ENCODE peak calls at places on chromosomes 16 and 17, in six cellular contexts. U is fibroblast of pulmonary artery; I is CD8-positive, alpha-beta T cell; B is colonic mucosa; N is endodermal cell; X is glutamatergic neuron. F is an unnamed sample.

GRCh38 chr17:66687570-66688284 is 147.2 kb upstream of the CACNG5 start:
- DNase-seq in U (no peak), I (no peak), B (peak; percentile 86), N (no peak), X (no peak), F (no peak)

GRCh38 chr17:75776399-75777242 is 8.0 kb upstream of the UNK start:
- DNase-seq in U (peak; percentile 56), I (no peak), B (no peak), N (peak; percentile 61), X (no peak), F (no peak)

GRCh38 chr16:1150511-1150982 is 2.4 kb upstream of the CACNA1H start:
- DNase-seq in U (no peak), I (no peak), B (no peak), N (peak; percentile 66), X (no peak), F (no peak)

GRCh38 chr16:8677481-8677880 is 3.1 kb downstream of the ABAT start:
- DNase-seq in U (no peak), I (no peak), B (no peak), N (no peak), X (no peak), F (no peak)

GRCh38 chr16:62225675-62226074 is 189.4 kb upstream of the CDH8 start:
- DNase-seq in U (peak; percentile 9), I (no peak), B (peak; percentile 66), N (peak; percentile 96), X (peak; percentile 81), F (no peak)

GRCh38 chr17:82239401-82239925 is 10.6 kb downstream of the SLC16A3 start:
- DNase-seq in U (no peak), I (no peak), B (no peak), N (no peak), X (no peak), F (no peak)

GRCh38 chr17:45262516-45263476 is 902 bp upstream of the SPATA32 start:
- DNase-seq in U (peak; percentile 60), I (no peak), B (no peak), N (no peak), X (no peak), F (no peak)

GRCh38 chr17:42894283-42895184 is 6.1 kb upstream of the G6PC1 start:
- DNase-seq in U (no peak), I (no peak), B (peak; percentile 68), N (peak; percentile 32), X (no peak), F (no peak)

GRCh38 chr17:76726231-76726765 is at the start of gene JMJD6:
- DNase-seq in U (peak; percentile 97), I (peak; percentile 88), B (peak; percentile 99), N (peak; percentile 100), X (peak; percentile 93), F (peak; percentile 87)

GRCh38 chr17:40648326-40648968 is 829 bp upstream of the SMARCE1 start:
- DNase-seq in U (no peak), I (no peak), B (no peak), N (peak; percentile 91), X (peak; percentile 63), F (peak; percentile 25)

GRCh38 chr17:80474231-80474932 is 2.0 kb downstream of the NPTX1 start:
- DNase-seq in U (peak; percentile 28), I (no peak), B (no peak), N (peak; percentile 72), X (no peak), F (no peak)

GRCh38 chr17:64174686-64175456 is 44.9 kb upstream of the ERN1 start:
- DNase-seq in U (peak; percentile 50), I (no peak), B (no peak), N (peak; percentile 36), X (no peak), F (no peak)

GRCh38 chr16:85451646-85452363 is 161.3 kb upstream of the GSE1 start:
- DNase-seq in U (no peak), I (no peak), B (no peak), N (no peak), X (no peak), F (no peak)

GRCh38 chr17:57679356-57679755 is 65.7 kb downstream of the CCDC182 start:
- DNase-seq in U (no peak), I (no peak), B (peak; percentile 9), N (peak; percentile 28), X (no peak), F (no peak)

GRCh38 chr17:42458497-42459255 is at the start of gene ATP6V0A1:
- DNase-seq in U (peak; percentile 85), I (peak; percentile 83), B (peak; percentile 96), N (peak; percentile 99), X (peak; percentile 99), F (peak; percentile 68)

GRCh38 chr17:79066963-79067362 is 7.7 kb upstream of the ENGASE start:
- DNase-seq in U (no peak), I (no peak), B (no peak), N (peak; percentile 40), X (no peak), F (no peak)

GRCh38 chr17:79064026-79064425 is 10.6 kb upstream of the ENGASE start:
- DNase-seq in U (no peak), I (no peak), B (no peak), N (no peak), X (no peak), F (no peak)

GRCh38 chr17:79070266-79070880 is 4.3 kb upstream of the ENGASE start:
- DNase-seq in U (no peak), I (no peak), B (no peak), N (no peak), X (no peak), F (no peak)

GRCh38 chr17:79071161-79071560 is 3.5 kb upstream of the ENGASE start:
- DNase-seq in U (no peak), I (no peak), B (no peak), N (no peak), X (no peak), F (no peak)

GRCh38 chr17:79065105-79065670 is 9.4 kb upstream of the ENGASE start:
- DNase-seq in U (peak; percentile 65), I (peak; percentile 25), B (peak; percentile 76), N (peak; percentile 89), X (peak; percentile 52), F (peak; percentile 19)
- TF ChIP-seq CTCF in U (peak; percentile 65), I (peak; percentile 72), B (peak; percentile 72), N (peak; percentile 90), X (peak; percentile 73), F (peak; percentile 84)

GRCh38 chr17:8186446-8186786 is 3.6 kb downstream of the BORCS6 start:
- DNase-seq in U (no peak), I (no peak), B (no peak), N (no peak), X (no peak), F (no peak)
- TF ChIP-seq CTCF in U (no peak), I (no peak), B (no peak), N (no peak), X (no peak), F (no peak)

GRCh38 chr17:36937961-36938565 is 788 bp downstream of the LHX1 start:
- DNase-seq in U (peak; percentile 45), I (no peak), B (no peak), N (peak; percentile 90), X (peak; percentile 47), F (no peak)
- TF ChIP-seq CTCF in U (no peak), I (no peak), B (no peak), N (no peak), X (no peak), F (no peak)

GRCh38 chr17:59418732-59419166 is 87.3 kb downstream of the YPEL2 start:
- DNase-seq in U (no peak), I (no peak), B (no peak), N (peak; percentile 77), X (no peak), F (no peak)

GRCh38 chr17:59416184-59416583 is 84.7 kb downstream of the YPEL2 start:
- DNase-seq in U (no peak), I (no peak), B (no peak), N (no peak), X (no peak), F (no peak)

GRCh38 chr17:59413014-59413725 is 81.7 kb downstream of the YPEL2 start:
- DNase-seq in U (no peak), I (no peak), B (no peak), N (no peak), X (no peak), F (no peak)

GRCh38 chr17:59417452-59417851 is 86.0 kb downstream of the YPEL2 start:
- DNase-seq in U (no peak), I (no peak), B (no peak), N (no peak), X (no peak), F (no peak)

GRCh38 chr17:59415397-59415796 is 83.9 kb downstream of the YPEL2 start:
- DNase-seq in U (no peak), I (no peak), B (no peak), N (no peak), X (no peak), F (no peak)
- TF ChIP-seq CTCF in U (no peak), I (no peak), B (no peak), N (no peak), X (no peak), F (no peak)

DNA sequence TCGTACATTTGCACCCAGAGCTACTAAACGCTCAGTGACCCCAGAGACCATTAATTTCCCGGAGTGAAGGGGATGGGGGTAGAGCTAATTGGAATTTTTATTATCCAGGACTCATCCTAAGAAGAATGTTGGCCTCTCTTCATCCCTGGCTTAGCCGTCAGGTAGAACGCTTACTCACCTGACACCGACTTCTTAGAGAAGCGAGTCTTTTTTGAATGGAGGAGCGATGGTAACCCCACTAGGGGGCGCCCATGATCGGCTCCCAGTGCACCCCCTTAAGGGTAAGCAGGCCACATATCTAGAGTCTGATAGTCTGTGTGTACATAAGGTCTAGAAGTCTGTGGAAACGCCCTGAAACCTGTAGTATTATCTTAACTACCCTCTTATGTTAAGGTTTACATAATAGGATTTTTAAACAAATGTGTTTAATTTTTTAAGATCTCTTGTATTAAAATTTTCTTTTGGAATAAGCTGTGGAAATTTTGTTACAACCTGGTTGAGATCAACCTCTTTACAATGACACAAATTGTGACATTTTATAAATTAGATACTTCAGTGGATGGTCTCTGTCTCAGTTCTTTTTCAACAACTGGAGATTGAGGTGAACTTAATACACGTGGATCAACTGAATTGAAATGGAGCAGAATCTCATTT is 229.8 kb downstream of the CPPED1 start:
- DNase-seq in U (peak; percentile 54), I (peak; percentile 34), B (peak; percentile 61), N (peak; percentile 91), X (peak; percentile 67), F (peak; percentile 76)
- TF ChIP-seq CTCF in U (peak; percentile 66), I (peak; percentile 43), B (peak; percentile 43), N (peak; percentile 93), X (peak; percentile 71), F (peak; percentile 53)